ENCODE peak calls at places on chromosome 12, in eight cellular contexts. C is osteocyte, Y is AML-193, Z is Ammon's horn, V is dorsolateral prefrontal cortex, Q is fibroblast of pulmonary artery, R is left ventricle myocardium superior, S is renal cortical epithelial cell. W is an unnamed sample.
A peak's percentile ranks its signal among the peaks of the same experiment; 100 is the strongest.

GRCh38 chr12:1800646-1801284 is 19.6 kb upstream of the LRTM2 start:
- DNase-seq in C (no peak), Y (no peak), Z (no peak), V (no peak), Q (no peak), R (peak; percentile 63), S (no peak), W (peak; percentile 39)

GRCh38 chr12:106861984-106862894 is 87.8 kb downstream of the RIC8B start:
- DNase-seq in C (no peak), Y (peak; percentile 22), Z (no peak), V (no peak), Q (peak; percentile 88), R (no peak), S (no peak), W (peak; percentile 92)

GRCh38 chr12:94792690-94793089 is 142.3 kb upstream of the TMCC3 start:
- DNase-seq in C (no peak), Y (no peak), Z (peak; percentile 51), V (no peak), Q (peak; percentile 62), R (peak; percentile 41), S (no peak), W (peak; percentile 36)

GRCh38 chr12:82910246-82910893 is 223.7 kb downstream of the TMTC2 start:
- DNase-seq in C (no peak), Y (no peak), Z (no peak), V (no peak), Q (no peak), R (no peak), S (no peak), W (no peak)

GRCh38 chr12:94062796-94063635 is 85.4 kb upstream of the PLXNC1 start:
- DNase-seq in C (no peak), Y (no peak), Z (no peak), V (no peak), Q (no peak), R (no peak), S (no peak), W (no peak)

GRCh38 chr12:126362964-126363363 is 1297.7 kb downstream of the AACS start:
- DNase-seq in C (no peak), Y (no peak), Z (no peak), V (no peak), Q (no peak), R (no peak), S (no peak), W (no peak)

GRCh38 chr12:754871-755562 is 2.6 kb downstream of the WNK1 start:
- DNase-seq in C (no peak), Y (peak; percentile 92), Z (peak; percentile 16), V (no peak), Q (peak; percentile 75), R (no peak), S (peak; percentile 60), W (peak; percentile 83)

GRCh38 chr12:24042651-24043050 is 93.2 kb upstream of the SOX5 start:
- DNase-seq in C (no peak), Y (no peak), Z (no peak), V (no peak), Q (no peak), R (no peak), S (no peak), W (peak; percentile 30)

GRCh38 chr12:1859643-1860042 is 39.3 kb downstream of the LRTM2 start:
- DNase-seq in C (no peak), Y (no peak), Z (no peak), V (no peak), Q (no peak), R (no peak), S (peak; percentile 52), W (peak; percentile 62)

GRCh38 chr12:47207829-47208248 is 128.1 kb upstream of the AMIGO2 start:
- DNase-seq in C (no peak), Y (peak; percentile 47), Z (no peak), V (no peak), Q (no peak), R (no peak), S (no peak), W (no peak)

GRCh38 chr12:67748761-67749075 is 100.2 kb downstream of the DYRK2 start:
- DNase-seq in C (no peak), Y (no peak), Z (no peak), V (no peak), Q (no peak), R (no peak), S (peak; percentile 86), W (peak; percentile 26)

GRCh38 chr12:111194703-111195051 is 174.2 kb downstream of the PHETA1 start:
- DNase-seq in C (no peak), Y (no peak), Z (no peak), V (no peak), Q (no peak), R (no peak), S (no peak), W (no peak)

W was measured in iris pigment epithelial cell.